ENCODE peak calls at places on chromosomes 5 and 9, in six cellular contexts. One of them, this sample, is unnamed.

GRCh38 chr5:157494178-157494830 is 34.3 kb downstream of the NIPAL4 start:
- DNase-seq in stimulated activated naive CD8-positive, alpha-beta T cell treated with anti-CD3 and anti-CD28 coated beads, Interleukin-15, Interleukin-2, amounts not matched to agents 100 U/mL and 50 U/mL, for 24 hours: no peak
- DNase-seq in stimulated activated CD4-positive, alpha-beta T cell treated with anti-CD3 and anti-CD28 coated beads, Interleukin-2, amount 100 ng/mL, for 48 hours: no peak
- DNase-seq in foreskin fibroblast: no peak
- DNase-seq in effector CD4-positive, alpha-beta T cell: no peak
- DNase-seq in NCI-H82: no peak
- DNase-seq in this sample: peak; percentile 84

GRCh38 chr5:82159014-82159413 is 119.1 kb downstream of the RPS23 start:
- DNase-seq in stimulated activated naive CD8-positive, alpha-beta T cell treated with anti-CD3 and anti-CD28 coated beads, Interleukin-15, Interleukin-2, amounts not matched to agents 100 U/mL and 50 U/mL, for 24 hours: no peak
- DNase-seq in stimulated activated CD4-positive, alpha-beta T cell treated with anti-CD3 and anti-CD28 coated beads, Interleukin-2, amount 100 ng/mL, for 48 hours: no peak
- DNase-seq in foreskin fibroblast: peak; percentile 66
- DNase-seq in effector CD4-positive, alpha-beta T cell: no peak
- DNase-seq in NCI-H82: no peak
- DNase-seq in this sample: no peak

GRCh38 chr5:135248801-135249231 is 150.2 kb downstream of the MACROH2A1 start:
- DNase-seq in stimulated activated naive CD8-positive, alpha-beta T cell treated with anti-CD3 and anti-CD28 coated beads, Interleukin-15, Interleukin-2, amounts not matched to agents 100 U/mL and 50 U/mL, for 24 hours: no peak
- DNase-seq in stimulated activated CD4-positive, alpha-beta T cell treated with anti-CD3 and anti-CD28 coated beads, Interleukin-2, amount 100 ng/mL, for 48 hours: no peak
- DNase-seq in foreskin fibroblast: no peak
- DNase-seq in effector CD4-positive, alpha-beta T cell: no peak
- DNase-seq in NCI-H82: no peak
- DNase-seq in this sample: no peak

GRCh38 chr5:68011801-68012200 is 203.8 kb upstream of the PIK3R1 start:
- DNase-seq in stimulated activated naive CD8-positive, alpha-beta T cell treated with anti-CD3 and anti-CD28 coated beads, Interleukin-15, Interleukin-2, amounts not matched to agents 100 U/mL and 50 U/mL, for 24 hours: no peak
- DNase-seq in stimulated activated CD4-positive, alpha-beta T cell treated with anti-CD3 and anti-CD28 coated beads, Interleukin-2, amount 100 ng/mL, for 48 hours: no peak
- DNase-seq in foreskin fibroblast: no peak
- DNase-seq in effector CD4-positive, alpha-beta T cell: no peak
- DNase-seq in NCI-H82: no peak
- DNase-seq in this sample: no peak

GRCh38 chr5:17021363-17021932 is 85.4 kb upstream of the MYO10 start:
- DNase-seq in stimulated activated naive CD8-positive, alpha-beta T cell treated with anti-CD3 and anti-CD28 coated beads, Interleukin-15, Interleukin-2, amounts not matched to agents 100 U/mL and 50 U/mL, for 24 hours: no peak
- DNase-seq in stimulated activated CD4-positive, alpha-beta T cell treated with anti-CD3 and anti-CD28 coated beads, Interleukin-2, amount 100 ng/mL, for 48 hours: no peak
- DNase-seq in foreskin fibroblast: no peak
- DNase-seq in effector CD4-positive, alpha-beta T cell: no peak
- DNase-seq in NCI-H82: no peak
- DNase-seq in this sample: no peak

GRCh38 chr5:57986746-57987145 is 473.1 kb downstream of the PLK2 start:
- DNase-seq in stimulated activated naive CD8-positive, alpha-beta T cell treated with anti-CD3 and anti-CD28 coated beads, Interleukin-15, Interleukin-2, amounts not matched to agents 100 U/mL and 50 U/mL, for 24 hours: no peak
- DNase-seq in stimulated activated CD4-positive, alpha-beta T cell treated with anti-CD3 and anti-CD28 coated beads, Interleukin-2, amount 100 ng/mL, for 48 hours: no peak
- DNase-seq in foreskin fibroblast: no peak
- DNase-seq in effector CD4-positive, alpha-beta T cell: no peak
- DNase-seq in NCI-H82: peak; percentile 0
- DNase-seq in this sample: no peak

GRCh38 chr5:107501965-107502691 is 168.6 kb downstream of the EFNA5 start:
- DNase-seq in stimulated activated naive CD8-positive, alpha-beta T cell treated with anti-CD3 and anti-CD28 coated beads, Interleukin-15, Interleukin-2, amounts not matched to agents 100 U/mL and 50 U/mL, for 24 hours: no peak
- DNase-seq in stimulated activated CD4-positive, alpha-beta T cell treated with anti-CD3 and anti-CD28 coated beads, Interleukin-2, amount 100 ng/mL, for 48 hours: no peak
- DNase-seq in foreskin fibroblast: no peak
- DNase-seq in effector CD4-positive, alpha-beta T cell: no peak
- DNase-seq in NCI-H82: no peak
- DNase-seq in this sample: no peak

GRCh38 chr9:126152622-126153362 is 173.8 kb upstream of the MVB12B start:
- DNase-seq in stimulated activated naive CD8-positive, alpha-beta T cell treated with anti-CD3 and anti-CD28 coated beads, Interleukin-15, Interleukin-2, amounts not matched to agents 100 U/mL and 50 U/mL, for 24 hours: no peak
- DNase-seq in stimulated activated CD4-positive, alpha-beta T cell treated with anti-CD3 and anti-CD28 coated beads, Interleukin-2, amount 100 ng/mL, for 48 hours: no peak
- DNase-seq in foreskin fibroblast: no peak
- DNase-seq in effector CD4-positive, alpha-beta T cell: no peak
- DNase-seq in NCI-H82: no peak
- DNase-seq in this sample: no peak

GRCh38 chr9:114224247-114224610 is 68.9 kb downstream of the COL27A1 start:
- DNase-seq in stimulated activated naive CD8-positive, alpha-beta T cell treated with anti-CD3 and anti-CD28 coated beads, Interleukin-15, Interleukin-2, amounts not matched to agents 100 U/mL and 50 U/mL, for 24 hours: no peak
- DNase-seq in stimulated activated CD4-positive, alpha-beta T cell treated with anti-CD3 and anti-CD28 coated beads, Interleukin-2, amount 100 ng/mL, for 48 hours: no peak
- DNase-seq in foreskin fibroblast: peak; percentile 71
- DNase-seq in effector CD4-positive, alpha-beta T cell: no peak
- DNase-seq in NCI-H82: no peak
- DNase-seq in this sample: no peak

GRCh38 chr5:41707853-41708603 is 162.2 kb downstream of the OXCT1 start:
- DNase-seq in stimulated activated naive CD8-positive, alpha-beta T cell treated with anti-CD3 and anti-CD28 coated beads, Interleukin-15, Interleukin-2, amounts not matched to agents 100 U/mL and 50 U/mL, for 24 hours: no peak
- DNase-seq in stimulated activated CD4-positive, alpha-beta T cell treated with anti-CD3 and anti-CD28 coated beads, Interleukin-2, amount 100 ng/mL, for 48 hours: no peak
- DNase-seq in foreskin fibroblast: peak; percentile 32
- DNase-seq in effector CD4-positive, alpha-beta T cell: no peak
- DNase-seq in NCI-H82: peak; percentile 40
- DNase-seq in this sample: no peak

GRCh38 chr5:56585466-56585865 is 229.9 kb upstream of the MAP3K1 start:
- DNase-seq in stimulated activated naive CD8-positive, alpha-beta T cell treated with anti-CD3 and anti-CD28 coated beads, Interleukin-15, Interleukin-2, amounts not matched to agents 100 U/mL and 50 U/mL, for 24 hours: no peak
- DNase-seq in stimulated activated CD4-positive, alpha-beta T cell treated with anti-CD3 and anti-CD28 coated beads, Interleukin-2, amount 100 ng/mL, for 48 hours: no peak
- DNase-seq in foreskin fibroblast: no peak
- DNase-seq in effector CD4-positive, alpha-beta T cell: no peak
- DNase-seq in NCI-H82: no peak
- DNase-seq in this sample: no peak

GRCh38 chr9:111873901-111874300 is 22.7 kb upstream of the UGCG start:
- DNase-seq in stimulated activated naive CD8-positive, alpha-beta T cell treated with anti-CD3 and anti-CD28 coated beads, Interleukin-15, Interleukin-2, amounts not matched to agents 100 U/mL and 50 U/mL, for 24 hours: no peak
- DNase-seq in stimulated activated CD4-positive, alpha-beta T cell treated with anti-CD3 and anti-CD28 coated beads, Interleukin-2, amount 100 ng/mL, for 48 hours: no peak
- DNase-seq in foreskin fibroblast: no peak
- DNase-seq in effector CD4-positive, alpha-beta T cell: no peak
- DNase-seq in NCI-H82: peak; percentile 62
- DNase-seq in this sample: no peak

GRCh38 chr9:94011134-94011533 is 56.0 kb upstream of the BARX1 start:
- DNase-seq in stimulated activated naive CD8-positive, alpha-beta T cell treated with anti-CD3 and anti-CD28 coated beads, Interleukin-15, Interleukin-2, amounts not matched to agents 100 U/mL and 50 U/mL, for 24 hours: no peak
- DNase-seq in stimulated activated CD4-positive, alpha-beta T cell treated with anti-CD3 and anti-CD28 coated beads, Interleukin-2, amount 100 ng/mL, for 48 hours: no peak
- DNase-seq in foreskin fibroblast: peak; percentile 35
- DNase-seq in effector CD4-positive, alpha-beta T cell: no peak
- DNase-seq in NCI-H82: no peak
- DNase-seq in this sample: no peak

GRCh38 chr5:169190860-169191259 is 110.1 kb downstream of the SLIT3 start:
- DNase-seq in stimulated activated naive CD8-positive, alpha-beta T cell treated with anti-CD3 and anti-CD28 coated beads, Interleukin-15, Interleukin-2, amounts not matched to agents 100 U/mL and 50 U/mL, for 24 hours: no peak
- DNase-seq in stimulated activated CD4-positive, alpha-beta T cell treated with anti-CD3 and anti-CD28 coated beads, Interleukin-2, amount 100 ng/mL, for 48 hours: no peak
- DNase-seq in foreskin fibroblast: peak; percentile 18
- DNase-seq in effector CD4-positive, alpha-beta T cell: no peak
- DNase-seq in NCI-H82: no peak
- DNase-seq in this sample: no peak

GRCh38 chr5:134097221-134097620 is 17.3 kb upstream of the TCF7 start:
- DNase-seq in stimulated activated naive CD8-positive, alpha-beta T cell treated with anti-CD3 and anti-CD28 coated beads, Interleukin-15, Interleukin-2, amounts not matched to agents 100 U/mL and 50 U/mL, for 24 hours: no peak
- DNase-seq in stimulated activated CD4-positive, alpha-beta T cell treated with anti-CD3 and anti-CD28 coated beads, Interleukin-2, amount 100 ng/mL, for 48 hours: no peak
- DNase-seq in foreskin fibroblast: no peak
- DNase-seq in effector CD4-positive, alpha-beta T cell: no peak
- DNase-seq in NCI-H82: no peak
- DNase-seq in this sample: no peak

GRCh38 chr9:134243778-134244467 is 79.6 kb upstream of the RNU6ATAC start:
- DNase-seq in stimulated activated naive CD8-positive, alpha-beta T cell treated with anti-CD3 and anti-CD28 coated beads, Interleukin-15, Interleukin-2, amounts not matched to agents 100 U/mL and 50 U/mL, for 24 hours: peak; percentile 37
- DNase-seq in stimulated activated CD4-positive, alpha-beta T cell treated with anti-CD3 and anti-CD28 coated beads, Interleukin-2, amount 100 ng/mL, for 48 hours: no peak
- DNase-seq in foreskin fibroblast: no peak
- DNase-seq in effector CD4-positive, alpha-beta T cell: peak; percentile 10
- DNase-seq in NCI-H82: no peak
- DNase-seq in this sample: peak; percentile 88

GRCh38 chr5:124696898-124697297 is 49.5 kb downstream of the ZNF608 start:
- DNase-seq in stimulated activated naive CD8-positive, alpha-beta T cell treated with anti-CD3 and anti-CD28 coated beads, Interleukin-15, Interleukin-2, amounts not matched to agents 100 U/mL and 50 U/mL, for 24 hours: no peak
- DNase-seq in stimulated activated CD4-positive, alpha-beta T cell treated with anti-CD3 and anti-CD28 coated beads, Interleukin-2, amount 100 ng/mL, for 48 hours: no peak
- DNase-seq in foreskin fibroblast: no peak
- DNase-seq in effector CD4-positive, alpha-beta T cell: no peak
- DNase-seq in NCI-H82: no peak
- DNase-seq in this sample: no peak

GRCh38 chr9:87677776-87678587 is 47.9 kb upstream of the CTSL start:
- DNase-seq in stimulated activated naive CD8-positive, alpha-beta T cell treated with anti-CD3 and anti-CD28 coated beads, Interleukin-15, Interleukin-2, amounts not matched to agents 100 U/mL and 50 U/mL, for 24 hours: no peak
- DNase-seq in stimulated activated CD4-positive, alpha-beta T cell treated with anti-CD3 and anti-CD28 coated beads, Interleukin-2, amount 100 ng/mL, for 48 hours: no peak
- DNase-seq in foreskin fibroblast: no peak
- DNase-seq in effector CD4-positive, alpha-beta T cell: no peak
- DNase-seq in NCI-H82: no peak
- DNase-seq in this sample: no peak

GRCh38 chr9:23220171-23220570 is 605.9 kb downstream of the ELAVL2 start:
- DNase-seq in stimulated activated naive CD8-positive, alpha-beta T cell treated with anti-CD3 and anti-CD28 coated beads, Interleukin-15, Interleukin-2, amounts not matched to agents 100 U/mL and 50 U/mL, for 24 hours: no peak
- DNase-seq in stimulated activated CD4-positive, alpha-beta T cell treated with anti-CD3 and anti-CD28 coated beads, Interleukin-2, amount 100 ng/mL, for 48 hours: no peak
- DNase-seq in foreskin fibroblast: no peak
- DNase-seq in effector CD4-positive, alpha-beta T cell: no peak
- DNase-seq in NCI-H82: no peak
- DNase-seq in this sample: no peak

GRCh38 chr5:59540366-59540765 is 353.2 kb downstream of the PDE4D start:
- DNase-seq in stimulated activated naive CD8-positive, alpha-beta T cell treated with anti-CD3 and anti-CD28 coated beads, Interleukin-15, Interleukin-2, amounts not matched to agents 100 U/mL and 50 U/mL, for 24 hours: no peak
- DNase-seq in stimulated activated CD4-positive, alpha-beta T cell treated with anti-CD3 and anti-CD28 coated beads, Interleukin-2, amount 100 ng/mL, for 48 hours: no peak
- DNase-seq in foreskin fibroblast: no peak
- DNase-seq in effector CD4-positive, alpha-beta T cell: no peak
- DNase-seq in NCI-H82: no peak
- DNase-seq in this sample: no peak

This sample was measured in cardiac septum.